ENCODE peak calls at places on chromosomes 4 and X, in ten cellular contexts. S, L, E, G, C, F, P, M, B and N are unnamed samples.

GRCh38 chrX:38260231-38260630 is 39.6 kb upstream of the SRPX start:
- DNase-seq in L (no peak), E (peak; percentile 26), G (no peak), P (no peak), C (peak; percentile 21), S (no peak), B (peak; percentile 4), F (peak; percentile 0), M (no peak), N (no peak)

GRCh38 chr4:184259866-184260265 is 42.2 kb upstream of the ENPP6 start:
- DNase-seq in L (no peak), E (no peak), B (no peak), G (no peak), M (no peak), C (no peak), F (no peak), P (no peak), S (no peak), N (no peak)

GRCh38 chrX:16733013-16733412 is 13.6 kb downstream of the SYAP1 start:
- DNase-seq in L (no peak), M (no peak), G (no peak), E (no peak), F (no peak), S (no peak), C (no peak), P (no peak), B (no peak), N (no peak)

GRCh38 chr4:159719531-159719930 is 616.7 kb downstream of the RAPGEF2 start:
- DNase-seq in M (no peak), C (no peak), L (no peak), S (no peak), F (no peak), E (no peak), B (no peak), P (no peak), G (no peak), N (no peak)

GRCh38 chrX:46268429-46268828 is 276.8 kb downstream of the ZNF674 start:
- DNase-seq in E (peak; percentile 61), P (no peak), L (no peak), F (no peak), M (no peak), C (peak; percentile 68), S (no peak), B (no peak), G (no peak), N (no peak)

GRCh38 chr4:106021737-106022410 is 126.6 kb downstream of the NPNT start:
- DNase-seq in E (no peak), M (no peak), L (no peak), S (no peak), F (no peak), G (no peak), C (no peak), P (no peak), B (no peak), N (no peak)

GRCh38 chr4:82708982-82709381 is 89.6 kb downstream of the SCD5 start:
- DNase-seq in G (no peak), E (no peak), F (no peak), M (no peak), S (no peak), B (no peak), P (no peak), L (no peak), C (no peak), N (no peak)

GRCh38 chr4:158051401-158052235 is 121.2 kb downstream of the GASK1B start:
- DNase-seq in F (no peak), L (no peak), G (no peak), S (no peak), P (no peak), C (peak; percentile 38), E (peak; percentile 97), B (no peak), M (no peak), N (no peak)

GRCh38 chr4:58247792-58248191 is 1137.6 kb upstream of the IGFBP7 start:
- DNase-seq in P (no peak), F (no peak), L (no peak), B (peak; percentile 37), S (no peak), M (no peak), G (no peak), E (no peak), C (no peak), N (no peak)

GRCh38 chr4:182189107-182189878 is 53.9 kb upstream of the TENM3 start:
- DNase-seq in P (no peak), F (no peak), B (no peak), S (no peak), M (no peak), L (no peak), C (peak; percentile 94), G (peak; percentile 86), E (peak; percentile 92), N (no peak)

GRCh38 chrX:152412105-152412504 is 39.0 kb downstream of the GABRA3 start:
- DNase-seq in C (peak; percentile 6), M (no peak), G (no peak), F (no peak), P (no peak), S (no peak), E (no peak), B (no peak), L (no peak), N (no peak)

GRCh38 chrX:22520128-22520828 is 247.6 kb downstream of the CBLL2 start:
- DNase-seq in M (no peak), P (no peak), L (no peak), E (no peak), F (no peak), B (no peak), C (no peak), G (no peak), S (no peak), N (no peak)

GRCh38 chr4:104491826-104492771 is 2.6 kb downstream of the CXXC4 start:
- DNase-seq in M (peak; percentile 50), G (peak; percentile 28), L (no peak), P (no peak), C (peak; percentile 13), E (no peak), S (no peak), B (peak; percentile 4), F (peak; percentile 8), N (peak; percentile 57)

GRCh38 chr4:175062183-175062592 is 144.0 kb downstream of the ADAM29 start:
- DNase-seq in S (no peak), L (no peak), P (no peak), B (no peak), C (no peak), G (no peak), M (no peak), F (no peak), E (no peak), N (no peak)

GRCh38 chrX:44314259-44314734 is 29.2 kb downstream of the EFHC2 start:
- DNase-seq in L (no peak), E (peak; percentile 86), C (peak; percentile 82), F (no peak), B (no peak), P (peak; percentile 6), S (no peak), G (no peak), M (no peak), N (no peak)